ENCODE peak calls at places on chromosomes 13 and 19, in eight cellular contexts. O, Y, S, E, M, J, U and A are unnamed samples.
A peak's percentile ranks its signal among the peaks of the same experiment; 100 is the strongest.

GRCh38 chr13:76289558-76289957 is 596.6 kb downstream of the KCTD12 start:
- DNase-seq in J (no peak), U (no peak), M (no peak), S (no peak), O (no peak), E (no peak), Y (no peak), A (no peak)

GRCh38 chr13:45370922-45371406 is 30.0 kb upstream of the TPT1 start:
- DNase-seq in S (peak; percentile 62), E (peak; percentile 60), J (no peak), M (peak; percentile 18), O (peak; percentile 71), U (peak; percentile 72), Y (peak; percentile 93), A (peak; percentile 82)

GRCh38 chr19:14375055-14375581 is 6.1 kb upstream of the ADGRE5 start:
- DNase-seq in Y (no peak), J (peak; percentile 66), E (peak; percentile 59), O (peak; percentile 52), U (no peak), M (peak; percentile 80), S (no peak), A (no peak)

GRCh38 chr13:21670006-21670882 is 629 bp upstream of the FGF9 start:
- DNase-seq in S (peak; percentile 78), Y (peak; percentile 76), E (no peak), M (peak; percentile 39), J (peak; percentile 71), U (no peak), O (peak; percentile 48), A (peak; percentile 61)

GRCh38 chr13:45269204-45269603 is 68.4 kb upstream of the KCTD4 start:
- DNase-seq in M (no peak), U (no peak), Y (peak; percentile 45), S (no peak), O (no peak), E (no peak), J (no peak), A (no peak)

GRCh38 chr19:13101590-13102415 is 855 bp downstream of the LYL1 start:
- DNase-seq in E (no peak), O (no peak), S (no peak), Y (no peak), M (no peak), J (no peak), U (no peak), A (no peak)

GRCh38 chr13:35840991-35841604 is 290.1 kb downstream of the DCLK1 start:
- DNase-seq in Y (no peak), E (no peak), O (no peak), M (no peak), J (no peak), S (no peak), U (no peak), A (peak; percentile 5)

GRCh38 chr19:15869109-15869555 is 28.7 kb downstream of the CYP4F2 start:
- DNase-seq in U (no peak), Y (peak; percentile 46), S (peak; percentile 42), O (peak; percentile 42), M (peak; percentile 1), E (peak; percentile 60), J (peak; percentile 31), A (peak; percentile 57)

GRCh38 chr13:32164622-32165268 is 133.2 kb downstream of the FRY start:
- DNase-seq in O (no peak), M (no peak), U (peak; percentile 10), J (peak; percentile 48), S (peak; percentile 48), Y (peak; percentile 95), E (peak; percentile 36), A (peak; percentile 90)

GRCh38 chr19:6925801-6926751 is 38.7 kb downstream of the ADGRE1 start:
- DNase-seq in O (no peak), M (no peak), J (no peak), Y (peak; percentile 3), E (no peak), U (no peak), S (no peak), A (peak; percentile 22)

GRCh38 chr13:40315416-40316064 is 350.9 kb downstream of the FOXO1 start:
- DNase-seq in U (no peak), E (no peak), M (peak; percentile 37), J (peak; percentile 7), Y (no peak), O (no peak), S (no peak), A (no peak)

GRCh38 chr19:50507376-50507775 is 3.6 kb downstream of the JOSD2 start:
- DNase-seq in Y (no peak), M (no peak), E (no peak), J (no peak), U (no peak), O (no peak), S (no peak), A (no peak)

GRCh38 chr19:50509366-50509765 is 1.6 kb downstream of the JOSD2 start:
- DNase-seq in E (no peak), U (no peak), O (no peak), S (no peak), Y (no peak), J (no peak), M (no peak), A (no peak)

GRCh38 chr19:50510700-50511068 is 307 bp downstream of the JOSD2 start:
- DNase-seq in J (no peak), M (no peak), O (no peak), E (no peak), S (no peak), U (no peak), Y (peak; percentile 93), A (no peak)

GRCh38 chr19:50510121-50510670 is 795 bp downstream of the JOSD2 start:
- DNase-seq in M (no peak), Y (no peak), J (no peak), O (no peak), E (no peak), U (no peak), S (no peak), A (no peak)

DNA sequence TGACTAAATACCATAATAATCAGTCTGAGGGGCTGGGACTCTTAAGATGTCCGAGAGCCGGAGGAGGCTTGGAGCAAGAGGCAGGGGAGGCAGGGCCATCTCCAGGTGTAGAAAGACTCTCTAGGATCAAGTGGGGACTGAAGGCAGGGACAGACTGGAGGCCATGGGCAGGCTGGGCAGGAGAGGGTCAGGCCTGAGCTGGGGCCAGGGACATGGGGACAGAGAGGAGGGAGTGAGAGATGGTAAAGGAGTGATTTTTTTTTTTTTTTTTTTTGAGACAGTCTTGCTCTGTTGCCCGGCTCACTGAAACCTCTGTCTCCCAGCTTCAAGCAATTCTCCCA is 2.2 kb downstream of the JOSD2 start:
- DNase-seq in U (no peak), J (no peak), E (no peak), M (no peak), O (no peak), S (no peak), Y (no peak), A (no peak)
- H3K27ac ChIP-seq in U (no peak overlapping the region), J (no peak overlapping the region), E (no peak overlapping the region), M (no peak overlapping the region), O (no peak overlapping the region), S (no peak overlapping the region), Y (no peak overlapping the region), A (no peak overlapping the region)

GRCh38 chr13:58059624-58060023 is 428.1 kb downstream of the PCDH17 start:
- DNase-seq in E (no peak), Y (no peak), O (no peak), J (no peak), S (no peak), U (no peak), M (no peak), A (no peak)

GRCh38 chr13:58051807-58052375 is 420.3 kb downstream of the PCDH17 start:
- DNase-seq in U (peak; percentile 25), J (no peak), M (no peak), Y (peak; percentile 62), S (no peak), E (no peak), O (no peak), A (no peak)

DNA sequence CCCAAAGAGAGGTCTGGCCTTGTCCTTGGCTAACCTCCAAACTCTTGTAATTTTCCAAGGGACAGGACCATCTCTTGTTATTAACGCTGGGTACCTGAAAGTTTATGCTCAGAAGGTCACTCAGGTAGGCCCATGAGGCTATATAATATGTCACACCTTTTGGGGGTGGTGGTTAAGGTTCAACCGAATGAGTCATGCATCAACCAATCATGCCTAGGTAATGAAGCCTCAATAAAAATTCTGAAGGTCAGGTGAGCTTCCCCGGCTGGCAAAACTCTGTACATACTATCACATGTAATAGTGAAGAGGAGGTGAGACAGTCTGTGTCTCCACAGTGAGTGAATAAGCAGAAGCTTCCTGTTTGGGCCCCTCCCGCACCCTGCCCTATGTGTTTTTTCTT is 424.9 kb downstream of the PCDH17 start:
- DNase-seq in O (no peak), U (no peak), Y (no peak), E (no peak), S (no peak), M (no peak), J (no peak), A (no peak)
- H3K27ac ChIP-seq in O (no peak overlapping the region), U (no peak overlapping the region), Y (no peak overlapping the region), E (no peak overlapping the region), S (no peak overlapping the region), M (no peak overlapping the region), J (no peak overlapping the region), A (no peak overlapping the region)

GRCh38 chr13:97139704-97140103 is 82.4 kb upstream of the MBNL2 start:
- DNase-seq in Y (no peak), O (no peak), J (no peak), M (no peak), U (no peak), E (no peak), S (no peak), A (no peak)

GRCh38 chr13:97141564-97142005 is 80.5 kb upstream of the MBNL2 start:
- DNase-seq in Y (peak; percentile 65), O (peak; percentile 56), E (peak; percentile 62), U (peak; percentile 29), J (no peak), S (peak; percentile 91), M (no peak), A (peak; percentile 80)

GRCh38 chr13:97145057-97145456 is 77.1 kb upstream of the MBNL2 start:
- DNase-seq in M (no peak), J (no peak), U (no peak), E (no peak), O (no peak), Y (no peak), S (no peak), A (no peak)

GRCh38 chr13:97140611-97141010 is 81.5 kb upstream of the MBNL2 start:
- DNase-seq in O (no peak), M (no peak), E (no peak), Y (no peak), S (no peak), U (no peak), J (no peak), A (no peak)

DNA sequence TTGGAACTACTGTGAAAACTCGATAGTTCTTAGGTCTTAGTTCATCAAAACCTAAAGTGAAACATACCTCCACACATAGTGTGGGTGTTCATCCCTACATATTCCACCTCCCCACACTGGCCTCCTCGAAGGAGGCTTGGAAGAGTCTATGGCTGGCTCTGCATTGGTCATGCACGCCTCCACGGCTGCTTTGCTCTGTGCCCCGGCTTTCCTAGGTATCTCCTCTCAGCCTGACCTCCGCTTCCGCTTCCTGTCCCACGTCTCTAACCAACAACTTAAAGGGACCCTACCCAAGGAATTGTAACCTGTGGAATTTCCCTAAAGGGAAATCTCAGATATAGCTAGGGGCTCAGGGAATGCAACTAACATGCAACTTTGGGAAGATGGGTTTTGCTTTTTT is 79.7 kb upstream of the MBNL2 start:
- DNase-seq in M (no peak), O (no peak), U (no peak), E (no peak), S (peak; percentile 77), Y (peak; percentile 56), J (no peak), A (no peak)
- H3K27ac ChIP-seq in M (no peak overlapping the region), O (no peak overlapping the region), U (no peak overlapping the region), E (peak overlapping the region; percentile 71), S (peak overlapping the region; percentile 77), Y (no peak overlapping the region), J (no peak overlapping the region), A (no peak overlapping the region)

GRCh38 chr13:81539643-81540150 is 1198.8 kb upstream of the SPRY2 start:
- DNase-seq in Y (peak; percentile 5), J (no peak), U (no peak), S (no peak), M (no peak), O (no peak), E (no peak), A (no peak)

GRCh38 chr13:81540777-81541176 is 1199.9 kb upstream of the SPRY2 start:
- DNase-seq in E (no peak), M (no peak), Y (peak; percentile 55), U (no peak), O (no peak), S (no peak), J (no peak), A (peak; percentile 19)
- H3K27ac ChIP-seq in E (no peak overlapping the region), M (no peak overlapping the region), Y (no peak overlapping the region), U (no peak overlapping the region), O (no peak overlapping the region), S (no peak overlapping the region), J (no peak overlapping the region), A (no peak overlapping the region)